ENCODE peak calls at places on chromosomes 2 and 18, in seven cellular contexts. O, X, L, A, P, U and K are unnamed samples.

GRCh38 chr2:163610817-163611556 is 124.8 kb downstream of the FIGN start:
- DNase-seq in O (no peak), X (no peak), L (no peak), A (peak; percentile 13), P (no peak), U (no peak), K (no peak)

GRCh38 chr2:188776634-188777033 is 197.5 kb upstream of the COL3A1 start:
- DNase-seq in O (peak; percentile 70), X (peak; percentile 22), L (no peak), A (no peak), P (no peak), U (no peak), K (no peak)

GRCh38 chr2:17753803-17754663 is at the start of the genes GEN1 and SMC6:
- DNase-seq in O (peak; percentile 91), X (peak; percentile 100), L (peak; percentile 92), A (peak; percentile 96), P (peak; percentile 93), U (peak; percentile 78), K (peak; percentile 94)

GRCh38 chr2:241993386-241994005 is 124.0 kb downstream of the RTP5 start:
- DNase-seq in O (no peak), X (no peak), L (no peak), A (no peak), P (no peak), U (no peak), K (no peak)

GRCh38 chr2:239193426-239193825 is 207.4 kb downstream of the HDAC4 start:
- DNase-seq in O (no peak), X (no peak), L (peak; percentile 16), A (no peak), P (peak; percentile 45), U (no peak), K (no peak)

GRCh38 chr2:211349031-211349430 is 792.6 kb downstream of the CPS1 start:
- DNase-seq in O (no peak), X (no peak), L (no peak), A (no peak), P (no peak), U (no peak), K (no peak)

GRCh38 chr2:86035371-86035882 is 70.3 kb downstream of the POLR1A start:
- DNase-seq in O (no peak), X (no peak), L (no peak), A (no peak), P (peak; percentile 42), U (no peak), K (no peak)

GRCh38 chr2:217372794-217373193 is 512.9 kb upstream of the TNP1 start:
- DNase-seq in O (no peak), X (no peak), L (no peak), A (no peak), P (no peak), U (no peak), K (no peak)

GRCh38 chr18:58515175-58515574 is 113.7 kb downstream of the ALPK2 start:
- DNase-seq in O (no peak), X (no peak), L (no peak), A (no peak), P (no peak), U (no peak), K (no peak)

GRCh38 chr18:55362303-55362702 is 225.7 kb downstream of the TCF4 start:
- DNase-seq in O (no peak), X (no peak), L (no peak), A (no peak), P (no peak), U (no peak), K (no peak)

GRCh38 chr2:23651187-23651983 is 266.4 kb downstream of the KLHL29 start:
- DNase-seq in O (peak; percentile 69), X (peak; percentile 86), L (no peak), A (no peak), P (no peak), U (no peak), K (no peak)

GRCh38 chr2:169609264-169609663 is 25.1 kb downstream of the PPIG start:
- DNase-seq in O (no peak), X (no peak), L (no peak), A (no peak), P (no peak), U (no peak), K (no peak)

GRCh38 chr2:171244466-171244969 is 83.8 kb upstream of the TLK1 start:
- DNase-seq in O (peak; percentile 48), X (peak; percentile 52), L (no peak), A (no peak), P (no peak), U (no peak), K (peak; percentile 17)

GRCh38 chr2:235506997-235507615 is 13.3 kb downstream of the AGAP1 start:
- DNase-seq in O (no peak), X (no peak), L (no peak), A (no peak), P (no peak), U (no peak), K (no peak)

GRCh38 chr2:222931659-222932058 is 70.8 kb downstream of the ACSL3 start:
- DNase-seq in O (no peak), X (no peak), L (no peak), A (no peak), P (no peak), U (no peak), K (no peak)

GRCh38 chr2:232330068-232330999 is 48.2 kb upstream of the ALPP start:
- DNase-seq in O (no peak), X (no peak), L (no peak), A (peak; percentile 88), P (no peak), U (no peak), K (no peak)

GRCh38 chr2:164044637-164045036 is 308.8 kb upstream of the FIGN start:
- DNase-seq in O (peak; percentile 52), X (no peak), L (no peak), A (no peak), P (peak; percentile 66), U (no peak), K (no peak)